ENCODE peak calls at places on chromosomes 4 and X, in ten cellular contexts. S is right lobe of liver; Q is mammary epithelial cell; T is activated naive CD4-positive, alpha-beta T cell; H is body of pancreas; O is posterior vena cava; F is germinal center; I is BJ; A is brain microvascular endothelial cell; X is smooth muscle cell of the brain vasculature. G is an unnamed sample.

GRCh38 chr4:118676128-118676527 is 9.1 kb upstream of the METTL14 start:
- DNase-seq in A (no peak), H (no peak), T (no peak), F (no peak), O (no peak), X (no peak), S (no peak), I (no peak), Q (no peak), G (no peak)

GRCh38 chr4:3791910-3792542 is 25.8 kb downstream of the ADRA2C start:
- DNase-seq in Q (peak), A (peak), X (no peak), F (peak), O (no peak), S (peak), H (peak), I (no peak), T (no peak), G (peak)

GRCh38 chrX:17814557-17814956 is 46.5 kb downstream of the RAI2 start:
- DNase-seq in Q (peak), S (no peak), O (no peak), A (peak), T (no peak), X (no peak), F (no peak), H (no peak), I (no peak), G (no peak)

GRCh38 chr4:99651370-99651769 is 6.3 kb downstream of the C4orf54 start:
- DNase-seq in H (no peak), Q (no peak), X (no peak), A (no peak), T (no peak), S (no peak), F (no peak), O (no peak), I (no peak), G (peak)

GRCh38 chr4:110361921-110362320 is 114.0 kb upstream of the ENPEP start:
- DNase-seq in Q (peak), T (no peak), O (no peak), H (no peak), I (no peak), X (peak), F (no peak), A (peak), S (no peak), G (no peak)

GRCh38 chr4:124433044-124433443 is 279.5 kb downstream of the ANKRD50 start:
- DNase-seq in S (no peak), T (no peak), A (peak), X (no peak), F (no peak), O (no peak), H (no peak), Q (no peak), I (no peak), G (no peak)

GRCh38 chr4:185144601-185145240 is 1.7 kb downstream of the SLC25A4 start:
- DNase-seq in I (no peak), O (no peak), H (no peak), F (no peak), T (no peak), A (no peak), X (no peak), S (no peak), Q (no peak), G (no peak)

GRCh38 chrX:8743126-8743732 is 11.3 kb upstream of the ANOS1 start:
- DNase-seq in X (no peak), S (peak), O (no peak), F (peak), H (peak), A (peak), Q (peak), T (no peak), I (no peak), G (peak)

GRCh38 chr4:7630559-7631287 is 196.0 kb upstream of the PSAPL1 start:
- DNase-seq in S (peak), X (peak), A (peak), I (peak), T (no peak), H (peak), Q (peak), F (no peak), O (peak), G (no peak)

GRCh38 chr4:156954598-156954997 is 17.0 kb downstream of the PDGFC start:
- DNase-seq in O (no peak), Q (no peak), A (no peak), I (no peak), T (no peak), F (no peak), S (no peak), X (no peak), H (peak), G (no peak)

GRCh38 chrX:106932492-106932923 is 12.3 kb downstream of the CLDN2 start:
- DNase-seq in S (peak), T (no peak), A (no peak), I (no peak), Q (peak), X (no peak), H (no peak), F (no peak), O (no peak), G (no peak)

GRCh38 chr4:187663076-187663475 is 332.5 kb upstream of the ZFP42 start:
- DNase-seq in S (no peak), H (no peak), I (no peak), Q (no peak), F (no peak), A (peak), X (no peak), O (no peak), T (no peak), G (no peak)

GRCh38 chrX:119069128-119069527 is 3.7 kb upstream of the CT47C1 start:
- DNase-seq in H (no peak), I (no peak), O (no peak), S (no peak), T (no peak), X (no peak), Q (no peak), A (no peak), F (no peak), G (no peak)

G was measured in GM13976.